ENCODE peak calls at places on chromosomes 6 and 20, in nine cellular contexts. H is heart left ventricle; F is CD4-positive, CD25-positive, alpha-beta regulatory T cell; B is osteoblast; C is GM23248; M is tibial nerve; X is thyroid gland; K is Peyer's patch; N is endodermal cell. R is an unnamed sample.

GRCh38 chr6:35381132-35381531 is 38.8 kb downstream of the PPARD start:
- DNase-seq in H (no peak), F (no peak), B (peak), C (peak), M (no peak), X (no peak), K (no peak), N (no peak), R (no peak)

GRCh38 chr20:2542361-2542760 is 6.0 kb downstream of the TMC2 start:
- DNase-seq in H (no peak), F (no peak), B (no peak), C (no peak), M (no peak), X (no peak), K (no peak), N (no peak), R (no peak)

GRCh38 chr6:107561325-107561724 is 71.4 kb downstream of the SOBP start:
- DNase-seq in H (peak), F (no peak), B (no peak), C (no peak), M (peak), X (no peak), K (no peak), N (no peak), R (peak)

GRCh38 chr6:148316308-148316707 is 26.3 kb upstream of the SASH1 start:
- DNase-seq in H (no peak), F (no peak), B (no peak), C (no peak), M (no peak), X (no peak), K (no peak), N (no peak), R (no peak)

GRCh38 chr6:90677440-90677839 is 90.6 kb upstream of the MAP3K7 start:
- DNase-seq in H (no peak), F (no peak), B (no peak), C (no peak), M (no peak), X (no peak), K (no peak), N (no peak), R (no peak)

GRCh38 chr20:47354388-47354709 is 2.1 kb downstream of the ZMYND8 start:
- DNase-seq in H (no peak), F (no peak), B (no peak), C (no peak), M (no peak), X (no peak), K (no peak), N (no peak), R (no peak)

GRCh38 chr6:3305216-3305565 is 46.4 kb downstream of the PSMG4 start:
- DNase-seq in H (no peak), F (no peak), B (peak), C (no peak), M (no peak), X (no peak), K (no peak), N (no peak), R (no peak)

GRCh38 chr20:4814696-4815252 is 93.1 kb downstream of the PRND start:
- DNase-seq in H (peak), F (peak), B (peak), C (no peak), M (no peak), X (no peak), K (peak), N (no peak), R (peak)

GRCh38 chr6:41780623-41781301 is at the start of gene PRICKLE4:
- DNase-seq in H (peak), F (no peak), B (peak), C (peak), M (peak), X (peak), K (no peak), N (peak), R (peak)

GRCh38 chr6:108114861-108115597 is 40.5 kb upstream of the OSTM1 start:
- DNase-seq in H (peak), F (no peak), B (peak), C (peak), M (peak), X (peak), K (no peak), N (peak), R (peak)

GRCh38 chr6:161242779-161243693 is 30.8 kb downstream of the AGPAT4 start:
- DNase-seq in H (no peak), F (no peak), B (peak), C (peak), M (no peak), X (peak), K (no peak), N (peak), R (peak)

GRCh38 chr20:63232235-63233060 is 3.3 kb upstream of the BIRC7 start:
- DNase-seq in H (no peak), F (no peak), B (peak), C (peak), M (no peak), X (no peak), K (no peak), N (no peak), R (peak)

GRCh38 chr6:28634758-28635546 is 109.3 kb downstream of the GPX5 start:
- DNase-seq in H (no peak), F (no peak), B (peak), C (peak), M (no peak), X (peak), K (no peak), N (peak), R (peak)

GRCh38 chr6:85484941-85485340 is 35.1 kb downstream of the NT5E start:
- DNase-seq in H (no peak), F (no peak), B (no peak), C (no peak), M (no peak), X (no peak), K (no peak), N (no peak), R (no peak)

GRCh38 chr6:152225231-152225934 is 411.8 kb downstream of the SYNE1 start:
- DNase-seq in H (no peak), F (no peak), B (no peak), C (peak), M (no peak), X (no peak), K (no peak), N (no peak), R (no peak)

GRCh38 chr20:19784511-19785172 is 26.6 kb downstream of the RIN2 start:
- DNase-seq in H (peak), F (peak), B (peak), C (peak), M (peak), X (peak), K (no peak), N (peak), R (peak)

GRCh38 chr6:41536884-41537347 is 9.3 kb upstream of the FOXP4 start:
- DNase-seq in H (no peak), F (no peak), B (peak), C (no peak), M (no peak), X (peak), K (no peak), N (no peak), R (peak)

GRCh38 chr20:62723351-62723750 is 14.7 kb downstream of the NTSR1 start:
- DNase-seq in H (peak), F (no peak), B (no peak), C (no peak), M (no peak), X (no peak), K (no peak), N (no peak), R (peak)

GRCh38 chr20:16701296-16701695 is 28.5 kb upstream of the SNRPB2 start:
- DNase-seq in H (no peak), F (peak), B (no peak), C (peak), M (no peak), X (peak), K (no peak), N (peak), R (no peak)

GRCh38 chr6:89487864-89488263 is 54.9 kb downstream of the ANKRD6 start:
- DNase-seq in H (no peak), F (no peak), B (no peak), C (no peak), M (no peak), X (no peak), K (no peak), N (no peak), R (no peak)

GRCh38 chr6:38488876-38489275 is 150.9 kb downstream of the BTBD9 start:
- DNase-seq in H (no peak), F (no peak), B (no peak), C (no peak), M (no peak), X (peak), K (no peak), N (no peak), R (no peak)

GRCh38 chr20:32350421-32350820 is 7.7 kb upstream of the ASXL1 start:
- DNase-seq in H (no peak), F (no peak), B (no peak), C (no peak), M (no peak), X (no peak), K (no peak), N (no peak), R (no peak)

GRCh38 chr20:584375-585301 is 25.5 kb downstream of the TCF15 start:
- DNase-seq in H (no peak), F (no peak), B (no peak), C (peak), M (no peak), X (no peak), K (no peak), N (no peak), R (no peak)

GRCh38 chr20:61900376-61901293 is 165.0 kb downstream of the TAF4 start:
- DNase-seq in H (no peak), F (no peak), B (no peak), C (no peak), M (no peak), X (peak), K (no peak), N (no peak), R (peak)

GRCh38 chr20:4559906-4560305 is 161.8 kb upstream of the PRND start:
- DNase-seq in H (no peak), F (no peak), B (no peak), C (no peak), M (no peak), X (no peak), K (no peak), N (no peak), R (no peak)

GRCh38 chr6:24026050-24026449 is 100.0 kb upstream of the NRSN1 start:
- DNase-seq in H (no peak), F (no peak), B (no peak), C (no peak), M (no peak), X (no peak), K (no peak), N (no peak), R (no peak)

GRCh38 chr6:14713008-14713452 is 532.8 kb upstream of the JARID2 start:
- DNase-seq in H (peak), F (no peak), B (peak), C (peak), M (no peak), X (no peak), K (no peak), N (no peak), R (peak)

GRCh38 chr6:84635081-84635745 is 129.2 kb downstream of the TBX18 start:
- DNase-seq in H (no peak), F (no peak), B (no peak), C (peak), M (no peak), X (no peak), K (no peak), N (no peak), R (no peak)

GRCh38 chr6:113529191-113529590 is 328.0 kb upstream of the MARCKS start:
- DNase-seq in H (no peak), F (no peak), B (peak), C (peak), M (no peak), X (no peak), K (no peak), N (no peak), R (no peak)

GRCh38 chr20:47220161-47220582 is 136.3 kb downstream of the ZMYND8 start:
- DNase-seq in H (no peak), F (peak), B (no peak), C (peak), M (no peak), X (no peak), K (peak), N (peak), R (peak)

GRCh38 chr20:57315083-57315963 is 14.3 kb upstream of the SPO11 start:
- DNase-seq in H (no peak), F (no peak), B (no peak), C (no peak), M (no peak), X (no peak), K (no peak), N (no peak), R (no peak)

GRCh38 chr6:157670466-157671186 is 152.4 kb upstream of the SNX9 start:
- DNase-seq in H (peak), F (no peak), B (no peak), C (peak), M (peak), X (no peak), K (no peak), N (peak), R (peak)

GRCh38 chr6:85679445-85680123 is 36.9 kb upstream of the SYNCRIP start:
- DNase-seq in H (no peak), F (no peak), B (no peak), C (peak), M (no peak), X (no peak), K (no peak), N (no peak), R (no peak)

GRCh38 chr6:167819640-167820039 is 7.1 kb upstream of the AFDN start:
- DNase-seq in H (no peak), F (no peak), B (no peak), C (no peak), M (no peak), X (peak), K (no peak), N (no peak), R (peak)

GRCh38 chr6:6890400-6890858 is 217.3 kb upstream of the RREB1 start:
- DNase-seq in H (peak), F (no peak), B (no peak), C (peak), M (no peak), X (peak), K (no peak), N (peak), R (peak)

GRCh38 chr20:24468401-24469115 is 871 bp upstream of the SYNDIG1 start:
- DNase-seq in H (no peak), F (no peak), B (no peak), C (no peak), M (no peak), X (no peak), K (no peak), N (peak), R (no peak)
- H3K27ac ChIP-seq in H (peak), F (no peak), B (no peak), C (no peak), M (no peak), X (peak), K (no peak), N (no peak), R (peak)

GRCh38 chr6:46380152-46380807 is 111.0 kb downstream of the RCAN2 start:
- DNase-seq in H (no peak), F (no peak), B (no peak), C (no peak), M (no peak), X (peak), K (no peak), N (no peak), R (no peak)
- H3K27ac ChIP-seq in H (no peak), F (no peak), B (no peak), C (no peak), M (no peak), X (peak), K (no peak), N (no peak), R (no peak)

GRCh38 chr6:13284646-13285045 is 43.7 kb downstream of the TBC1D7 start:
- DNase-seq in H (no peak), F (no peak), B (no peak), C (no peak), M (no peak), X (no peak), K (no peak), N (no peak), R (no peak)

GRCh38 chr6:13285705-13286104 is 42.6 kb downstream of the TBC1D7 start:
- DNase-seq in H (no peak), F (no peak), B (no peak), C (no peak), M (no peak), X (no peak), K (no peak), N (no peak), R (no peak)

GRCh38 chr6:13282393-13283069 is 45.8 kb downstream of the TBC1D7 start:
- DNase-seq in H (no peak), F (no peak), B (no peak), C (no peak), M (no peak), X (no peak), K (no peak), N (no peak), R (no peak)

GRCh38 chr6:13281630-13282156 is 46.6 kb downstream of the TBC1D7 start:
- DNase-seq in H (no peak), F (no peak), B (peak), C (no peak), M (no peak), X (no peak), K (no peak), N (peak), R (no peak)

DNA sequence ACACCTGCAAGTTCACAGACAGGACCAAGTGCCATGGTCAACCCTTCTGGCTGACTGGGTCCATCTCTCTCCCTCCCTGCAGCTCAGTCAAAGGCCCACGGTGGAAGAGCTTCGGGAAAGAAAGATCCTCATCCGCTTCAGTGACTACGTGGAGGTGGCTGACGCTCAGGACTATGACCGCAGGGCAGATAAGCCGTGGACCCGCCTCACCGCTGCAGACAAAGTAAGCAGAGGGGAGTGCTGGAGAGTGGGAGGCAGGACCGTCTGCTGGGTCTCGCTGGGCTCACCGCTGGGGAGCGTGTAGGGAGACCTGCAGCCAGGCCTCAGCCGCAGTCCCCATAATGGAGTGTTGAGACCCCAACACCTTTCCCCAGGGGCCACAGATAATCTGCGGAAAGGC is 45.0 kb downstream of the TBC1D7 start:
- DNase-seq in H (no peak), F (no peak), B (no peak), C (no peak), M (no peak), X (no peak), K (no peak), N (no peak), R (no peak)
- H3K27ac ChIP-seq in H (no peak), F (no peak), B (no peak), C (no peak), M (no peak), X (no peak), K (no peak), N (no peak), R (no peak)

GRCh38 chr6:63571883-63572732 is at the start of the genes LOC128125822 and PTP4A1:
- DNase-seq in H (peak), F (peak), B (peak), C (peak), M (peak), X (peak), K (peak), N (peak), R (peak)

GRCh38 chr6:63573899-63574553 is 1.7 kb downstream of the LOC128125822 start:
- DNase-seq in H (no peak), F (peak), B (peak), C (peak), M (peak), X (peak), K (peak), N (peak), R (peak)

GRCh38 chr6:63573140-63573898 is 1.0 kb downstream of the LOC128125822 start:
- DNase-seq in H (peak), F (peak), B (peak), C (peak), M (peak), X (peak), K (peak), N (peak), R (peak)

GRCh38 chr6:63572733-63573139 is 456 bp downstream of the LOC128125822 start:
- DNase-seq in H (peak), F (no peak), B (peak), C (no peak), M (no peak), X (no peak), K (no peak), N (no peak), R (no peak)

DNA sequence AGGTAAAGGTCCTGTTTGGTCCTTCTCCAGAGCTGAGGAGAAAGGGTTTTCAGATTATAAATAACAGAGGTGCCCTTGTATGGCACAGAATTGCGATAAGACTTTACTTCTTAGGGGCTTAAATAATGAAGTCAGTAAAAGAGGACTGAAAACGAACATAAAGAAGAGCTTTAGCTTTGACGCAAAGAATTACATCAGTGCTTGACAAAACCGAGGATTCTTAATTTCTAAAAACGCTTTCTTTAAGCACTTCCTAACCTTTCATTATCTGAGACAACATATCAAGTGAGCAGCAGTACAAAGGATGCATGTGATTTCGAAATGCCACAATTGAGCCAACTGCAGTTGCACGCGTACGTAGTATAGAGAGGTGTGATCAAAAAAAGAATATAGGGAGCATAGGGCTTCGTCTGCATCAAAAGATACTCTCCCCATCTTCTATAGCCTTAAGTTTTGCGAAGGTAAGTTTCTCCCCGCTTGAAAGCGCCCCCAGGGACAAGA is 848 bp upstream of the LOC128125822 start:
- DNase-seq in H (no peak), F (no peak), B (peak), C (no peak), M (no peak), X (no peak), K (no peak), N (no peak), R (no peak)
- H3K27ac ChIP-seq in H (peak), F (peak), B (peak), C (peak), M (peak), X (peak), K (peak), N (peak), R (no peak)

GRCh38 chr20:53958240-53958639 is 112.2 kb downstream of the BCAS1 start:
- DNase-seq in H (no peak), F (no peak), B (no peak), C (no peak), M (no peak), X (no peak), K (no peak), N (no peak), R (no peak)
- H3K27ac ChIP-seq in H (no peak), F (no peak), B (peak), C (peak), M (no peak), X (no peak), K (no peak), N (no peak), R (no peak)